ENCODE peak calls at places on chromosomes 16 and 17, in six cellular contexts. C is activated naive CD4-positive, alpha-beta T cell; S is cerebellar cortex; Y is DMS79; Q is mucosa of descending colon; J is activated CD4-positive, alpha-beta T cell treated with anti-CD3 and anti-CD28 coated beads, Interleukin-2, amount 50 U/mL, for 4 hours. B is an unnamed sample.

GRCh38 chr17:50661795-50662391 is 27.2 kb downstream of the ABCC3 start:
- DNase-seq in J (no peak), C (no peak), Y (peak; percentile 84), S (peak; percentile 54), Q (peak; percentile 84), B (no peak)

GRCh38 chr17:64182325-64183012 is 52.5 kb upstream of the ERN1 start:
- DNase-seq in S (no peak), Q (no peak), C (no peak), Y (no peak), J (no peak), B (no peak)

GRCh38 chr17:60941028-60941427 is 263.4 kb downstream of the BCAS3 start:
- DNase-seq in Q (no peak), Y (no peak), S (no peak), J (no peak), C (no peak), B (peak; percentile 53)

GRCh38 chr16:68995011-68995504 is 110.4 kb upstream of the HAS3 start:
- DNase-seq in C (no peak), S (peak; percentile 21), J (no peak), Y (peak; percentile 11), Q (no peak), B (no peak)

GRCh38 chr16:51762081-51762995 is 611.3 kb upstream of the SALL1 start:
- DNase-seq in S (peak; percentile 41), Q (peak; percentile 64), Y (peak; percentile 20), C (peak; percentile 10), J (peak; percentile 1), B (peak; percentile 75)

GRCh38 chr16:46948548-46949166 is 24.8 kb downstream of the DNAJA2 start:
- DNase-seq in S (no peak), Y (no peak), Q (no peak), J (no peak), C (no peak), B (peak; percentile 27)

GRCh38 chr16:2468725-2469398 is 2.2 kb upstream of the NTN3 start:
- DNase-seq in S (no peak), Y (peak; percentile 89), C (no peak), J (no peak), Q (no peak), B (no peak)

GRCh38 chr16:51773051-51773450 is 622.0 kb upstream of the SALL1 start:
- DNase-seq in C (no peak), J (no peak), S (no peak), Q (no peak), Y (no peak), B (no peak)

GRCh38 chr17:10233157-10233556 is 34.8 kb upstream of the GAS7 start:
- DNase-seq in J (no peak), Y (no peak), C (no peak), S (no peak), Q (no peak), B (no peak)

GRCh38 chr17:80146121-80147034 is 550 bp downstream of the EIF4A3 start:
- DNase-seq in J (no peak), Q (peak; percentile 73), C (no peak), Y (no peak), S (peak; percentile 16), B (no peak)

GRCh38 chr17:59890720-59891119 is 2.0 kb downstream of the TUBD1 start:
- DNase-seq in Y (no peak), C (no peak), Q (no peak), S (no peak), J (no peak), B (no peak)

GRCh38 chr17:49676276-49676868 is 1.5 kb downstream of the SPOP start:
- DNase-seq in Y (no peak), Q (no peak), C (no peak), S (no peak), J (no peak), B (peak; percentile 54)

GRCh38 chr17:80812362-80813088 is 179.1 kb upstream of the CHMP6 start:
- DNase-seq in J (no peak), Q (peak; percentile 17), C (no peak), Y (no peak), S (no peak), B (no peak)

GRCh38 chr17:31724026-31724425 is 135.0 kb downstream of the COPRS start:
- DNase-seq in C (no peak), J (no peak), Q (no peak), S (no peak), Y (no peak), B (no peak)

GRCh38 chr17:75691371-75692290 is 24.5 kb downstream of the SAP30BP start:
- DNase-seq in J (no peak), Y (no peak), C (no peak), S (peak; percentile 22), Q (no peak), B (peak; percentile 60)

GRCh38 chr16:16780588-16780987 is 401.6 kb downstream of the NPIPA7 start:
- DNase-seq in C (no peak), J (no peak), Y (no peak), Q (no peak), S (no peak), B (no peak)

GRCh38 chr16:29983420-29984136 is 9.9 kb downstream of the TAOK2 start:
- DNase-seq in S (no peak), C (no peak), Y (no peak), Q (no peak), J (no peak), B (no peak)

GRCh38 chr16:87337247-87337646 is 20.1 kb upstream of the C16orf95 start:
- DNase-seq in S (peak; percentile 73), Q (no peak), C (no peak), J (no peak), Y (no peak), B (no peak)

GRCh38 chr17:40244255-40244654 is 25.2 kb downstream of the WIPF2 start:
- DNase-seq in Q (no peak), S (no peak), C (no peak), J (no peak), Y (no peak), B (no peak)

GRCh38 chr16:65769055-65769465 is 597.4 kb upstream of the CDH5 start:
- DNase-seq in Q (no peak), S (no peak), Y (no peak), C (no peak), J (no peak), B (no peak)

GRCh38 chr17:57256708-57257112 is 387 bp downstream of the MSI2 start:
- DNase-seq in J (peak; percentile 40), Q (no peak), C (no peak), Y (no peak), S (peak; percentile 34), B (no peak)